ENCODE peak calls at places on chromosomes 3 and 15, in four cellular contexts. E is HT-29, A is natural killer cell, K is AG04450. F is an unnamed sample.

GRCh38 chr3:175129126-175129525 is 270.0 kb downstream of the NAALADL2 start:
- DNase-seq in E (no peak), A (no peak), K (no peak), F (no peak)

GRCh38 chr15:99556010-99556409 is 9.8 kb upstream of the MEF2A start:
- DNase-seq in E (no peak), A (no peak), K (no peak), F (no peak)

GRCh38 chr3:156551261-156551660 is 3.7 kb downstream of the SSR3 start:
- DNase-seq in E (no peak), A (no peak), K (no peak), F (no peak)

GRCh38 chr3:75272708-75273107 is 391.4 kb upstream of the FRG2C start:
- DNase-seq in E (no peak), A (no peak), K (peak; percentile 26), F (peak; percentile 49)

GRCh38 chr15:32982001-32982400 is 212.5 kb downstream of the FMN1 start:
- DNase-seq in E (no peak), A (no peak), K (no peak), F (no peak)

GRCh38 chr3:64214002-64214696 is 11.1 kb downstream of the PRICKLE2 start:
- DNase-seq in E (peak; percentile 42), A (no peak), K (no peak), F (no peak)

GRCh38 chr3:113183748-113184661 is 27.4 kb upstream of the BOC start:
- DNase-seq in E (no peak), A (no peak), K (no peak), F (no peak)

GRCh38 chr3:123642182-123642956 is 57.5 kb upstream of the HACD2 start:
- DNase-seq in E (peak; percentile 99), A (peak; percentile 30), K (peak; percentile 86), F (peak; percentile 97)

GRCh38 chr3:56858331-56858730 is 56.6 kb upstream of the ARHGEF3 start:
- DNase-seq in E (no peak), A (no peak), K (no peak), F (peak; percentile 77)

GRCh38 chr3:29415824-29416223 is 135.0 kb downstream of the RBMS3 start:
- DNase-seq in E (no peak), A (no peak), K (no peak), F (no peak)

GRCh38 chr3:6282920-6283319 is 578.0 kb upstream of the GRM7 start:
- DNase-seq in E (no peak), A (no peak), K (no peak), F (no peak)

GRCh38 chr3:173891272-173892100 is 493.9 kb downstream of the NLGN1 start:
- DNase-seq in E (no peak), A (no peak), K (no peak), F (no peak)

GRCh38 chr15:101275018-101275417 is 2.3 kb downstream of the SELENOS start:
- DNase-seq in E (no peak), A (no peak), K (no peak), F (no peak)

GRCh38 chr3:159787191-159787590 is 201.4 kb upstream of the IL12A start:
- DNase-seq in E (peak; percentile 80), A (no peak), K (peak; percentile 67), F (no peak)

GRCh38 chr3:125582707-125583106 is 12.6 kb downstream of the OSBPL11 start:
- DNase-seq in E (peak; percentile 51), A (no peak), K (no peak), F (no peak)

GRCh38 chr3:181017690-181018089 is 28.2 kb upstream of the DNAJC19 start:
- DNase-seq in E (no peak), A (no peak), K (no peak), F (no peak)

GRCh38 chr3:20905210-20905805 is 719.3 kb upstream of the SGO1 start:
- DNase-seq in E (no peak), A (no peak), K (no peak), F (peak; percentile 91)

GRCh38 chr3:153577059-153577736 is 415.2 kb downstream of the RAP2B start:
- DNase-seq in E (no peak), A (no peak), K (no peak), F (no peak)

GRCh38 chr3:128226794-128227399 is 73.6 kb downstream of the EEFSEC start:
- DNase-seq in E (peak; percentile 65), A (no peak), K (no peak), F (peak; percentile 63)

GRCh38 chr15:76982356-76982755 is 12.6 kb upstream of the PSTPIP1 start:
- DNase-seq in E (no peak), A (no peak), K (no peak), F (no peak)

GRCh38 chr15:68354923-68355322 is 77.0 kb downstream of the ITGA11 start:
- DNase-seq in E (no peak), A (no peak), K (peak; percentile 88), F (no peak)

GRCh38 chr3:89353465-89353864 is 246.0 kb downstream of the EPHA3 start:
- DNase-seq in E (no peak), A (no peak), K (no peak), F (no peak)

GRCh38 chr3:41900265-41900664 is 61.6 kb downstream of the ULK4 start:
- DNase-seq in E (no peak), A (no peak), K (no peak), F (no peak)

GRCh38 chr3:69462022-69462825 is 76.3 kb upstream of the FRMD4B start:
- DNase-seq in E (no peak), A (no peak), K (no peak), F (no peak)

GRCh38 chr3:48934333-48934991 is 15.8 kb downstream of the ARIH2 start:
- DNase-seq in E (no peak), A (no peak), K (no peak), F (no peak)

GRCh38 chr3:34780973-34781372 is 858.4 kb upstream of the ARPP21 start:
- DNase-seq in E (no peak), A (no peak), K (no peak), F (no peak)

GRCh38 chr15:60407406-60407805 is 9.6 kb upstream of the ANXA2 start:
- DNase-seq in E (no peak), A (no peak), K (no peak), F (no peak)

GRCh38 chr3:14510838-14511622 is 29.1 kb downstream of the GRIP2 start:
- DNase-seq in E (no peak), A (no peak), K (no peak), F (no peak)

GRCh38 chr3:57942872-57943283 is 65.3 kb upstream of the FLNB start:
- DNase-seq in E (no peak), A (no peak), K (no peak), F (no peak)

GRCh38 chr15:72312605-72313447 is 7.1 kb downstream of the CELF6 start:
- DNase-seq in E (peak; percentile 86), A (peak; percentile 53), K (no peak), F (peak; percentile 88)

GRCh38 chr15:60001642-60002527 is 2.2 kb upstream of the FOXB1 start:
- DNase-seq in E (no peak), A (no peak), K (no peak), F (no peak)

GRCh38 chr3:155890671-155891190 is 20.3 kb downstream of the GMPS start:
- DNase-seq in E (no peak), A (no peak), K (peak; percentile 18), F (peak; percentile 51)

GRCh38 chr3:64647825-64648224 is 40.0 kb downstream of the ADAMTS9 start:
- DNase-seq in E (no peak), A (no peak), K (no peak), F (no peak)

GRCh38 chr15:99014803-99015676 is 7.4 kb upstream of the PGPEP1L start:
- DNase-seq in E (peak; percentile 76), A (peak; percentile 52), K (no peak), F (no peak)

F was measured in SK-MEL-5.